ENCODE peak calls at places on chromosomes 11 and 22, in six cellular contexts. T, G, Y, S, W and F are unnamed samples.

GRCh38 chr11:96091476-96091875 is 167.6 kb upstream of the MTMR2 start:
- DNase-seq in Y (no peak), G (no peak), S (no peak), W (no peak), T (no peak), F (no peak)

GRCh38 chr22:49266561-49267519 is 560.8 kb downstream of the BRD1 start:
- DNase-seq in T (no peak), Y (no peak), W (no peak), S (no peak), G (no peak), F (no peak)

GRCh38 chr11:100805509-100806199 is 118.6 kb downstream of the ARHGAP42 start:
- DNase-seq in Y (no peak), G (no peak), T (no peak), S (no peak), W (no peak), F (no peak)

GRCh38 chr22:20977516-20978170 is 4.5 kb upstream of the LZTR1 start:
- DNase-seq in T (no peak), G (no peak), S (no peak), Y (no peak), W (no peak), F (peak; percentile 66)

GRCh38 chr11:61049854-61050253 is 52.4 kb upstream of the CD5 start:
- DNase-seq in S (no peak), G (no peak), W (no peak), Y (no peak), T (no peak), F (no peak)

GRCh38 chr11:62439785-62440602 is 21.2 kb downstream of the SCGB1A1 start:
- DNase-seq in T (no peak), S (peak; percentile 59), W (no peak), Y (no peak), G (no peak), F (no peak)

GRCh38 chr11:9095421-9095820 is 4.0 kb upstream of the SCUBE2 start:
- DNase-seq in G (no peak), T (no peak), Y (no peak), S (no peak), W (peak; percentile 20), F (no peak)

GRCh38 chr11:102256251-102256650 is 61.0 kb upstream of the BIRC3 start:
- DNase-seq in T (no peak), Y (no peak), W (no peak), S (no peak), G (no peak), F (no peak)

GRCh38 chr11:116847612-116848011 is 10.2 kb upstream of the APOA1 start:
- DNase-seq in G (no peak), W (no peak), T (no peak), Y (no peak), S (no peak), F (no peak)

GRCh38 chr11:36452987-36453386 is 57.1 kb downstream of the TRAF6 start:
- DNase-seq in S (no peak), W (no peak), Y (no peak), G (no peak), T (no peak), F (no peak)

GRCh38 chr11:2539761-2540520 is 95.1 kb downstream of the KCNQ1 start:
- DNase-seq in W (no peak), Y (no peak), T (no peak), S (peak; percentile 44), G (no peak), F (peak; percentile 59)

GRCh38 chr11:26946209-26946828 is 47.6 kb upstream of the FIBIN start:
- DNase-seq in G (no peak), Y (no peak), T (no peak), W (no peak), S (no peak), F (no peak)

GRCh38 chr11:109785714-109786113 is 307.5 kb upstream of the ZC3H12C start:
- DNase-seq in W (no peak), S (no peak), T (no peak), G (no peak), Y (no peak), F (no peak)

GRCh38 chr11:8707541-8708270 is 25.1 kb downstream of the RPL27A start:
- DNase-seq in S (peak; percentile 89), G (no peak), Y (no peak), W (no peak), T (no peak), F (no peak)

GRCh38 chr22:20805972-20806471 is 32.1 kb downstream of the SERPIND1 start:
- DNase-seq in Y (no peak), W (no peak), T (no peak), G (no peak), S (no peak), F (no peak)

GRCh38 chr11:3046641-3047040 is 10.6 kb downstream of the CARS1 start:
- DNase-seq in W (no peak), G (no peak), Y (no peak), S (no peak), T (no peak), F (no peak)

GRCh38 chr22:37358917-37359316 is 68.4 kb downstream of the ELFN2 start:
- DNase-seq in S (no peak), G (no peak), Y (no peak), W (no peak), T (no peak), F (no peak)

GRCh38 chr22:49453816-49454215 is 373.9 kb downstream of the BRD1 start:
- DNase-seq in Y (no peak), W (no peak), S (no peak), T (no peak), G (no peak), F (no peak)

GRCh38 chr11:134529212-134530096 is 117.4 kb upstream of the B3GAT1 start:
- DNase-seq in G (no peak), T (no peak), W (no peak), Y (no peak), S (no peak), F (peak; percentile 68)

GRCh38 chr11:57322881-57323467 is 1.8 kb downstream of the TNKS1BP1 start:
- DNase-seq in S (peak; percentile 36), T (no peak), W (no peak), Y (no peak), G (no peak), F (no peak)

GRCh38 chr22:48267681-48268080 is 1505.2 kb downstream of the TBC1D22A start:
- DNase-seq in G (no peak), S (no peak), Y (no peak), T (no peak), W (no peak), F (no peak)

GRCh38 chr22:26835929-26836528 is 178.6 kb downstream of the MIAT start:
- DNase-seq in W (peak; percentile 52), Y (peak; percentile 27), T (peak; percentile 8), G (peak; percentile 44), S (no peak), F (no peak)

GRCh38 chr22:39220897-39221850 is 23.6 kb downstream of the PDGFB start:
- DNase-seq in Y (no peak), S (no peak), T (no peak), G (no peak), W (no peak), F (peak; percentile 44)

GRCh38 chr11:95145430-95146063 is 55.9 kb downstream of the ENDOD1 start:
- DNase-seq in Y (no peak), G (no peak), W (no peak), S (no peak), T (no peak), F (no peak)

GRCh38 chr11:70327717-70328116 is 57.2 kb downstream of the PPFIA1 start:
- DNase-seq in S (no peak), Y (no peak), W (no peak), T (no peak), G (no peak), F (no peak)

GRCh38 chr11:97567801-97568200 is 1178.0 kb downstream of the JRKL start:
- DNase-seq in S (no peak), T (no peak), Y (no peak), G (no peak), W (no peak), F (no peak)